ENCODE peak calls at places on chromosome 21, in eight cellular contexts. L, J, W, K, M, V, Q and R are unnamed samples.

GRCh38 chr21:31766895-31767294 is 35.0 kb upstream of the SCAF4 start:
- DNase-seq in L (no peak), J (no peak), W (no peak), K (no peak), M (no peak), V (no peak), Q (no peak), R (no peak)

GRCh38 chr21:42939581-42940413 is 14.4 kb upstream of the ERVH48-1 start:
- DNase-seq in L (no peak), J (peak; percentile 94), W (no peak), K (peak; percentile 96), M (peak; percentile 99), V (peak; percentile 17), Q (peak; percentile 66), R (no peak)

GRCh38 chr21:39451332-39452206 is at the start of gene SH3BGR:
- DNase-seq in L (no peak), J (no peak), W (no peak), K (no peak), M (peak; percentile 12), V (peak; percentile 60), Q (peak; percentile 79), R (no peak)

GRCh38 chr21:25507522-25507921 is 99.8 kb downstream of the MRPL39 start:
- DNase-seq in L (no peak), J (no peak), W (no peak), K (no peak), M (peak; percentile 46), V (no peak), Q (no peak), R (no peak)

GRCh38 chr21:42389449-42389835 is 6.4 kb downstream of the TMPRSS3 start:
- DNase-seq in L (peak; percentile 53), J (no peak), W (no peak), K (no peak), M (peak; percentile 80), V (no peak), Q (no peak), R (no peak)

GRCh38 chr21:42256316-42256715 is 37.4 kb downstream of the ABCG1 start:
- DNase-seq in L (no peak), J (no peak), W (no peak), K (no peak), M (no peak), V (no peak), Q (no peak), R (no peak)

GRCh38 chr21:37921091-37921490 is 4.8 kb upstream of the KCNJ6 start:
- DNase-seq in L (no peak), J (no peak), W (no peak), K (no peak), M (peak; percentile 25), V (no peak), Q (no peak), R (no peak)

GRCh38 chr21:39660191-39660590 is 47.5 kb downstream of the B3GALT5 start:
- DNase-seq in L (no peak), J (peak; percentile 45), W (peak; percentile 51), K (no peak), M (peak; percentile 25), V (no peak), Q (no peak), R (no peak)

GRCh38 chr21:27561116-27561515 is 594.2 kb upstream of the ADAMTS5 start:
- DNase-seq in L (no peak), J (no peak), W (no peak), K (no peak), M (no peak), V (no peak), Q (no peak), R (no peak)

GRCh38 chr21:45072166-45072962 is 2.0 kb upstream of the ADARB1 start:
- DNase-seq in L (no peak), J (no peak), W (no peak), K (no peak), M (no peak), V (no peak), Q (no peak), R (no peak)

GRCh38 chr21:37871121-37871862 is 45.0 kb downstream of the KCNJ6 start:
- DNase-seq in L (no peak), J (peak; percentile 39), W (no peak), K (peak; percentile 87), M (peak; percentile 10), V (no peak), Q (no peak), R (no peak)

GRCh38 chr21:26169061-26169610 is 1.4 kb downstream of the APP start:
- DNase-seq in L (peak; percentile 14), J (no peak), W (peak; percentile 62), K (no peak), M (peak; percentile 70), V (no peak), Q (peak; percentile 78), R (peak; percentile 45)

GRCh38 chr21:30981403-30981802 is 56.9 kb downstream of the KRTAP19-8 start:
- DNase-seq in L (no peak), J (no peak), W (no peak), K (no peak), M (no peak), V (no peak), Q (no peak), R (no peak)

GRCh38 chr21:39319814-39320332 is 6.4 kb upstream of the BRWD1 start:
- DNase-seq in L (no peak), J (no peak), W (no peak), K (no peak), M (peak; percentile 55), V (no peak), Q (no peak), R (no peak)